ENCODE peak calls at places on chromosomes 5 and 9, in four cellular contexts. One of them, this sample, is unnamed.

GRCh38 chr9:34332370-34332964 is 3.1 kb downstream of the NUDT2 start:
- DNase-seq in mesendoderm: peak
- DNase-seq in mammary epithelial cell: peak
- DNase-seq in OCI-LY7: peak
- DNase-seq in this sample: no peak

GRCh38 chr9:124046189-124046588 is 34.6 kb downstream of the LHX2 start:
- DNase-seq in OCI-LY7: no peak
- DNase-seq in mesendoderm: no peak
- DNase-seq in mammary epithelial cell: no peak
- DNase-seq in this sample: no peak

GRCh38 chr5:90932052-90932699 is 373.6 kb downstream of the ADGRV1 start:
- DNase-seq in mesendoderm: peak
- DNase-seq in OCI-LY7: peak
- DNase-seq in mammary epithelial cell: peak
- DNase-seq in this sample: peak

GRCh38 chr5:110815916-110816605 is 77.3 kb downstream of the SLC25A46 start:
- DNase-seq in OCI-LY7: no peak
- DNase-seq in mesendoderm: no peak
- DNase-seq in mammary epithelial cell: no peak
- DNase-seq in this sample: no peak

GRCh38 chr9:85723220-85723619 is 18.5 kb downstream of the AGTPBP1 start:
- DNase-seq in OCI-LY7: no peak
- DNase-seq in mammary epithelial cell: no peak
- DNase-seq in mesendoderm: peak
- DNase-seq in this sample: peak

GRCh38 chr5:11110128-11110527 is 349.1 kb upstream of the DAP start:
- DNase-seq in mesendoderm: peak
- DNase-seq in OCI-LY7: no peak
- DNase-seq in mammary epithelial cell: no peak
- DNase-seq in this sample: no peak

GRCh38 chr5:52811067-52811749 is 23.5 kb downstream of the ITGA1 start:
- DNase-seq in mesendoderm: peak
- DNase-seq in OCI-LY7: no peak
- DNase-seq in mammary epithelial cell: peak
- DNase-seq in this sample: no peak

GRCh38 chr9:86732514-86732913 is 214.8 kb downstream of the GAS1 start:
- DNase-seq in mesendoderm: no peak
- DNase-seq in OCI-LY7: no peak
- DNase-seq in mammary epithelial cell: peak
- DNase-seq in this sample: no peak

GRCh38 chr9:135272608-135273007 is 185.1 kb downstream of the OLFM1 start:
- DNase-seq in mesendoderm: no peak
- DNase-seq in OCI-LY7: no peak
- DNase-seq in mammary epithelial cell: no peak
- DNase-seq in this sample: no peak

GRCh38 chr5:98780390-98780789 is 6.9 kb downstream of the RGMB start:
- DNase-seq in mesendoderm: no peak
- DNase-seq in OCI-LY7: no peak
- DNase-seq in mammary epithelial cell: no peak
- DNase-seq in this sample: no peak

GRCh38 chr5:88888799-88889164 is 5.8 kb upstream of the MEF2C start:
- DNase-seq in mesendoderm: no peak
- DNase-seq in mammary epithelial cell: no peak
- DNase-seq in OCI-LY7: no peak
- DNase-seq in this sample: no peak
- H3K4me2 ChIP-seq in mesendoderm: no peak
- H3K4me2 ChIP-seq in mammary epithelial cell: no peak
- H3K4me2 ChIP-seq in OCI-LY7: peak
- H3K4me2 ChIP-seq in this sample: no peak

DNA sequence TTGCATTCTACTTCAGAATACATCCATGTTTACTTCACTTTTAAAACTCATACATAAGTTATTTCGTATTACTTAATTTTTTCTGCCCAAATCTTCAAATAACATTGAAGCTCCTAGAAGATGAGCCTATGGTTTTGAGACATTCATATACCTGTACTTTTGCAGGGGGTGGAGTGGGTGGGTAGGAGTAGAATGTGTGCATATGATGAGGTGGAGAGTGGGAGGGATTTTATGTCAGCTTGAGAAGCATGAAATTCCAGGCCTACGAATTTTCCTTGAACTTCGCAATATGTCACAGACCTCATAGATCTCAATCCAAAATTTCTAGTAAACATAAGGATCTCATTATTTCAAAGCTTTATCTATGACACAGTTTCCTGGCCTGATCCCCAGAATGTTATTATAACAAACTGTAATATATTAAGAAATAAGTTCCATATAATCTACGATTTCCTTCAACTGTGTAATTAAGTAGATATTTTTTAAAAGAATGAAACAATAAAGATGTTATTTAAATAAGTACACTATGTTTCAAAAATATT is 19.7 kb upstream of the MOB3B start:
- DNase-seq in mesendoderm: no peak
- DNase-seq in mammary epithelial cell: no peak
- DNase-seq in OCI-LY7: no peak
- DNase-seq in this sample: no peak
- H3K4me2 ChIP-seq in mesendoderm: no peak
- H3K4me2 ChIP-seq in mammary epithelial cell: no peak
- H3K4me2 ChIP-seq in OCI-LY7: no peak
- H3K4me2 ChIP-seq in this sample: no peak

DNA sequence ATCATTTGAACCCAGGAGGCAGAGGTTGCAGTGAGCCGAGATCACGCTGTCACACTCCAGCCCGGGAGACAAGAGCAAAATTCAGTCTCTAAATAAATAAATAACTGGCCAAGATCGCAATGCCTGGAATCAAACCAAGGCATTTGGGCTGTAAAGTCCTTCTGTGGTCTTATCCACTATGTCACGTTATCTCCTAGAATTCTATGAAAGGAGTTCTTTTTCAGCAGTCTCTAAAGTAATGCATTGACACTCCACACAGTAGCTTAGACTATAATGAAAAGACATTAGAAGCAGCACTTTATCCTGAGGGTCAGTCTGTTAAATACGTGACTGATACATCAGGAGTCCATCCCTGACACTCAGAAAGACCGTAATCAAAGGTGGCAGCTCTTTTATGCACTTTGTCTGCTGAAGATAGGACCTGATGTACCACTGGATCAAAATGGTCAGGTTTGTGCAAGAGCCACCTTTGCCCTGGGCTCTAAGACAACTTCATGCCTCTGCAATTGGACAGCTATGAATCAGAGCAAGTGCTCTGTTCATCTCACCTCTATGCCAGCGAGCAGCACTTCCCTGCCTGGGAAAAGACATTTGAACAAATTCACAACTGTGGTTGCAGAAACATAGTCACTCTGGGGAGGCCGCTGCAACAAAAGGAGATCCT is 31.7 kb upstream of the GNA14 start:
- DNase-seq in OCI-LY7: no peak
- DNase-seq in mammary epithelial cell: no peak
- DNase-seq in mesendoderm: no peak
- DNase-seq in this sample: no peak
- H3K4me2 ChIP-seq in OCI-LY7: no peak
- H3K4me2 ChIP-seq in mammary epithelial cell: no peak
- H3K4me2 ChIP-seq in mesendoderm: no peak
- H3K4me2 ChIP-seq in this sample: no peak

DNA sequence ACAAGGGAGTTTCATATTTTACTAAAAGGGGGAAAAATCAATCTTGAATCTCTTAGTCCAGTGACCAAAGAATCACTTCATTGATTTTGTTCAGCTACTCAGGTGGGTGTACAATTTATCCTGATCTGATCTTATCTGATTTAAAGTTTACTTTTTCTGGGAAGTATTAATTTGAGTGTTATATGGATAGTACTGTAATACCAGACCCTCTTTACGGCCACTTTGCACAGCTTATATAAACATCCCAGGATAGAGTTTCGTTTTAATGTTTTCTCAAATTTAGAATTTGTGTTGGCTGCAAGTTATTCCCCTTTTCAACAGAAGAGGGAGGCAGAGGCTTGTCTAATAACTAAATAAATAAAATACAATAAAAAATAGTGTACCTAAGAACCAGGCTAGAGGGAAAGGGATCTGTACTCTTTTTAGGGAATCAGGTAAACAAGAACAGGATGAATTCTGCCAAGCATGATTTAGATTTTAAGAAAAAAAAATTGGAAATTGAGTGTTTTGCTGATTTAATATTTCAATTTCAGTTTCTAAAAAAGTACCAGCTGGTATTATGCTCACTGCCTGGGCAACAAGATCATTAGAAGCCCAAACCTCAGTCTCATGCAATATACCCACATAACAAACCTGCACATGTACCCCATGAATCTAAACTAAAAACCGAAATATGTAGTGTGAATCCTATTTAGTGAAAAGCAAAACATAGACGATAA is 69.2 kb downstream of the PSAT1 start:
- DNase-seq in OCI-LY7: peak
- DNase-seq in mammary epithelial cell: no peak
- DNase-seq in mesendoderm: no peak
- DNase-seq in this sample: no peak
- H3K4me2 ChIP-seq in OCI-LY7: no peak
- H3K4me2 ChIP-seq in mammary epithelial cell: peak
- H3K4me2 ChIP-seq in mesendoderm: no peak
- H3K4me2 ChIP-seq in this sample: no peak

GRCh38 chr9:121285835-121286687 is 18.1 kb downstream of the GSN start:
- DNase-seq in mammary epithelial cell: peak
- DNase-seq in mesendoderm: peak
- DNase-seq in OCI-LY7: no peak
- DNase-seq in this sample: no peak
- H3K4me2 ChIP-seq in mammary epithelial cell: peak
- H3K4me2 ChIP-seq in mesendoderm: no peak
- H3K4me2 ChIP-seq in OCI-LY7: no peak
- H3K4me2 ChIP-seq in this sample: no peak

GRCh38 chr9:6199596-6199995 is 16.0 kb upstream of the IL33 start:
- DNase-seq in mammary epithelial cell: no peak
- DNase-seq in OCI-LY7: no peak
- DNase-seq in mesendoderm: no peak
- DNase-seq in this sample: no peak

GRCh38 chr9:6197330-6197729 is 18.3 kb upstream of the IL33 start:
- DNase-seq in mesendoderm: peak
- DNase-seq in mammary epithelial cell: peak
- DNase-seq in OCI-LY7: peak
- DNase-seq in this sample: no peak

GRCh38 chr9:6194934-6195333 is 20.7 kb upstream of the IL33 start:
- DNase-seq in OCI-LY7: no peak
- DNase-seq in mesendoderm: peak
- DNase-seq in mammary epithelial cell: no peak
- DNase-seq in this sample: no peak

GRCh38 chr9:6198251-6198650 is 17.4 kb upstream of the IL33 start:
- DNase-seq in mesendoderm: no peak
- DNase-seq in mammary epithelial cell: no peak
- DNase-seq in OCI-LY7: no peak
- DNase-seq in this sample: no peak

GRCh38 chr9:6195714-6196360 is 19.8 kb upstream of the IL33 start:
- DNase-seq in mammary epithelial cell: peak
- DNase-seq in mesendoderm: no peak
- DNase-seq in OCI-LY7: no peak
- DNase-seq in this sample: no peak
- H3K4me2 ChIP-seq in mammary epithelial cell: no peak
- H3K4me2 ChIP-seq in mesendoderm: no peak
- H3K4me2 ChIP-seq in OCI-LY7: no peak
- H3K4me2 ChIP-seq in this sample: no peak

This sample was measured in DND-41.